ENCODE peak calls at places on chromosomes 7 and 10, in seven cellular contexts. Z, R, B, U, S, M and X are unnamed samples.
A peak's percentile ranks its signal among the peaks of the same experiment; 100 is the strongest.

GRCh38 chr10:75508814-75509306 is 77.4 kb downstream of the LRMDA start:
- DNase-seq in U (no peak), R (no peak), B (no peak), M (no peak), Z (no peak), S (no peak), X (no peak)

GRCh38 chr7:128373588-128373987 is 12.1 kb upstream of the PRRT4 start:
- DNase-seq in M (no peak), U (no peak), R (no peak), Z (no peak), B (no peak), S (no peak), X (no peak)

GRCh38 chr7:20778063-20778721 is 8.5 kb downstream of the SP8 start:
- DNase-seq in B (no peak), U (peak; percentile 37), M (no peak), R (no peak), Z (peak; percentile 54), S (peak; percentile 55), X (no peak)

GRCh38 chr10:35386594-35387174 is 50.4 kb downstream of the CCNY start:
- DNase-seq in B (no peak), U (no peak), S (no peak), M (no peak), R (no peak), Z (peak; percentile 6), X (no peak)

GRCh38 chr10:31961675-31962074 is 33.0 kb upstream of the ARHGAP12 start:
- DNase-seq in R (no peak), B (no peak), Z (peak; percentile 84), U (peak; percentile 96), S (no peak), M (no peak), X (no peak)

GRCh38 chr10:110274629-110275028 is 30.1 kb downstream of the SMNDC1 start:
- DNase-seq in S (no peak), R (no peak), M (no peak), U (no peak), B (no peak), Z (no peak), X (no peak)

GRCh38 chr10:124264711-124265390 is 153.9 kb downstream of the OAT start:
- DNase-seq in U (no peak), S (no peak), M (peak; percentile 49), R (no peak), B (no peak), Z (no peak), X (no peak)

GRCh38 chr10:92290076-92290836 is 622 bp downstream of the CPEB3 start:
- DNase-seq in S (peak; percentile 67), M (no peak), Z (peak; percentile 60), B (peak; percentile 16), R (peak; percentile 67), U (peak; percentile 54), X (no peak)

GRCh38 chr7:112129655-112130323 is 76.4 kb downstream of the DOCK4 start:
- DNase-seq in R (no peak), B (no peak), S (peak; percentile 86), Z (no peak), M (no peak), U (peak; percentile 25), X (no peak)

GRCh38 chr7:106947244-106947728 is 82.2 kb downstream of the PIK3CG start:
- DNase-seq in S (no peak), R (no peak), Z (peak; percentile 95), U (peak; percentile 62), M (no peak), B (peak; percentile 92), X (peak; percentile 72)

GRCh38 chr7:43467406-43467805 is 115.5 kb upstream of the STK17A start:
- DNase-seq in S (no peak), M (no peak), B (no peak), U (peak; percentile 37), R (no peak), Z (no peak), X (no peak)

GRCh38 chr10:3773465-3774017 is 11.5 kb downstream of the KLF6 start:
- DNase-seq in Z (peak; percentile 51), B (no peak), R (no peak), U (peak; percentile 61), S (no peak), M (no peak), X (no peak)

GRCh38 chr10:117312430-117312829 is 62.8 kb downstream of the PDZD8 start:
- DNase-seq in B (no peak), S (no peak), R (no peak), Z (peak; percentile 89), M (no peak), U (no peak), X (no peak)

GRCh38 chr7:82528577-82529305 is 85.2 kb upstream of the CACNA2D1 start:
- DNase-seq in R (no peak), Z (no peak), U (no peak), S (no peak), B (no peak), M (no peak), X (no peak)

GRCh38 chr7:81213394-81213793 is 294.5 kb upstream of the SEMA3C start:
- DNase-seq in R (no peak), M (no peak), U (no peak), S (no peak), Z (no peak), B (no peak), X (no peak)

GRCh38 chr7:139716156-139716942 is 61.4 kb downstream of the HIPK2 start:
- DNase-seq in B (no peak), Z (no peak), S (no peak), R (peak; percentile 58), U (no peak), M (no peak), X (no peak)

GRCh38 chr7:44196450-44196872 is 4.3 kb upstream of the YKT6 start:
- DNase-seq in S (no peak), M (peak; percentile 6), Z (peak; percentile 72), B (peak; percentile 75), U (no peak), R (no peak), X (peak; percentile 49)

GRCh38 chr10:22625511-22626288 is 88.7 kb downstream of the PIP4K2A start:
- DNase-seq in B (no peak), U (no peak), Z (no peak), S (no peak), R (no peak), M (no peak), X (no peak)

GRCh38 chr10:86706977-86707376 is 38.7 kb downstream of the LDB3 start:
- DNase-seq in U (no peak), Z (no peak), B (no peak), S (no peak), M (no peak), R (no peak), X (no peak)

GRCh38 chr10:45624724-45625123 is 47.8 kb downstream of the ZFAND4 start:
- DNase-seq in M (no peak), Z (no peak), B (no peak), U (no peak), S (no peak), R (no peak), X (no peak)

GRCh38 chr7:99739699-99740572 is 4.9 kb upstream of the CYP3A7 start:
- DNase-seq in M (no peak), U (no peak), R (no peak), S (no peak), B (no peak), Z (no peak), X (no peak)

GRCh38 chr7:50713357-50713965 is 69.2 kb downstream of the GRB10 start:
- DNase-seq in Z (no peak), R (no peak), U (no peak), S (no peak), B (no peak), M (no peak), X (no peak)

GRCh38 chr7:50709151-50709550 is 73.5 kb downstream of the GRB10 start:
- DNase-seq in U (no peak), M (no peak), B (no peak), R (no peak), Z (no peak), S (no peak), X (no peak)

GRCh38 chr7:50712527-50713356 is 70.0 kb downstream of the GRB10 start:
- DNase-seq in S (no peak), B (no peak), R (no peak), M (no peak), U (no peak), Z (no peak), X (no peak)

GRCh38 chr7:50710441-50711154 is 72.1 kb downstream of the GRB10 start:
- DNase-seq in R (no peak), B (no peak), Z (no peak), S (no peak), M (no peak), U (no peak), X (no peak)

GRCh38 chr7:50711271-50712175 is 71.2 kb downstream of the GRB10 start:
- DNase-seq in R (peak; percentile 81), B (no peak), S (no peak), Z (peak; percentile 81), M (no peak), U (no peak), X (no peak)
- H3K4me3 ChIP-seq in R (no peak overlapping the region), B (no peak overlapping the region), S (no peak overlapping the region), Z (no peak overlapping the region), M (no peak overlapping the region), U (no peak overlapping the region), X (no peak overlapping the region)

GRCh38 chr10:789831-790701 is 100.6 kb upstream of the DIP2C start:
- DNase-seq in R (peak; percentile 46), M (no peak), U (no peak), S (peak; percentile 28), B (no peak), Z (no peak), X (no peak)
- H3K9me3 ChIP-seq in R (no peaks in the 10 kb centered on the region), M (no peaks in the 10 kb centered on the region), U (no peaks in the 10 kb centered on the region), S (no peaks in the 10 kb centered on the region), B (no peaks in the 10 kb centered on the region), Z (peaks cover 4% of the 10 kb centered on the region), X (no peaks in the 10 kb centered on the region)

GRCh38 chr7:113922049-113922448 is 3.2 kb upstream of the PPP1R3A start:
- DNase-seq in Z (no peak), R (no peak), S (no peak), M (no peak), U (no peak), B (no peak), X (no peak)

GRCh38 chr7:113921363-113921762 is 2.6 kb upstream of the PPP1R3A start:
- DNase-seq in R (no peak), M (no peak), Z (no peak), S (no peak), B (no peak), U (no peak), X (no peak)

GRCh38 chr7:113917840-113918239 is 969 bp downstream of the PPP1R3A start:
- DNase-seq in R (no peak), Z (no peak), U (no peak), S (no peak), M (no peak), B (no peak), X (no peak)

GRCh38 chr7:113915991-113916390 is 2.8 kb downstream of the PPP1R3A start:
- DNase-seq in B (no peak), R (no peak), U (no peak), Z (no peak), S (no peak), M (no peak), X (no peak)

DNA sequence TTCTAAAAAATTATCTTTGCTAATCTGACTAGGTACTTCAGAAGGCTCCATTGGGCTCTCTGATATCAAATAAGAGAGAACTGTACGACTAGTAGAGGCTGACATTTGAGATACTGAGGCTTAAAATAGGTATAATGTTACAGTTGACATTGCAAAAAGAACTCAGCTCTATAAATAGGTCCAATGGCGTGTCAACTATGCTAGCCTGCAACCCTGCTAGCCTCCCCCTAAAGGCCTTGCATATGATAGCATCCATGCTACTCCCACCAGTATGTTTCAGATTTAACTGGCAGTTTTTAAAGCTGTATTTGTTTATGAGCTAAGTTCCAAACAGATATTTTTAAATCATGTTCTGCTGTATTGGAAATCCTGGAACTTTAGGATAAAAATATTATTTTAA is at the start of gene PPP1R3A:
- DNase-seq in U (no peak), R (no peak), S (no peak), Z (no peak), M (no peak), B (no peak), X (no peak)
- H3K4me3 ChIP-seq in U (no peak within 1 kb of the TSS), R (no peak within 1 kb of the TSS), S (no peak within 1 kb of the TSS), Z (no peak within 1 kb of the TSS), M (no peak within 1 kb of the TSS), B (no peak within 1 kb of the TSS), X (no peak within 1 kb of the TSS)

GRCh38 chr10:68752711-68753110 is 31.7 kb downstream of the CCAR1 start:
- DNase-seq in B (no peak), M (no peak), U (no peak), R (no peak), Z (no peak), S (no peak), X (no peak)
- H3K9me3 ChIP-seq in B (no peaks in the 10 kb centered on the region), M (no peaks in the 10 kb centered on the region), U (no peaks in the 10 kb centered on the region), R (no peaks in the 10 kb centered on the region), Z (no peaks in the 10 kb centered on the region), S (no peaks in the 10 kb centered on the region), X (no peaks in the 10 kb centered on the region)